ENCODE peak calls at places on chromosomes 4 and X, in nine cellular contexts. V, O, G, R, K, C, X, M and N are unnamed samples.

GRCh38 chr4:173182403-173182802 is 13.8 kb downstream of the GALNT7 start:
- DNase-seq in V (peak; percentile 89), O (no peak), G (no peak), R (peak; percentile 84), K (no peak), C (no peak), X (no peak), M (peak; percentile 83), N (peak; percentile 70)

GRCh38 chr4:141241986-141242385 is 21.3 kb downstream of the ZNF330 start:
- DNase-seq in V (no peak), O (no peak), G (no peak), R (no peak), K (no peak), C (no peak), X (no peak), M (no peak), N (peak; percentile 22)

GRCh38 chrX:11185861-11186260 is 74.7 kb downstream of the HCCS start:
- DNase-seq in V (no peak), O (no peak), G (no peak), R (no peak), K (no peak), C (no peak), X (no peak), M (no peak), N (no peak)

GRCh38 chrX:56498756-56499155 is 64.7 kb upstream of the UBQLN2 start:
- DNase-seq in V (no peak), O (no peak), G (no peak), R (no peak), K (no peak), C (no peak), X (no peak), M (no peak), N (no peak)

GRCh38 chr4:16967722-16968121 is 69.3 kb upstream of the LDB2 start:
- DNase-seq in V (peak; percentile 82), O (peak; percentile 25), G (no peak), R (peak; percentile 56), K (peak; percentile 37), C (no peak), X (no peak), M (peak; percentile 16), N (peak; percentile 61)

GRCh38 chr4:108559067-108559793 is 61.1 kb upstream of the RPL34 start:
- DNase-seq in V (no peak), O (no peak), G (no peak), R (no peak), K (no peak), C (no peak), X (no peak), M (no peak), N (no peak)

GRCh38 chrX:41923925-41924693 is 755 bp upstream of the CASK start:
- DNase-seq in V (peak; percentile 13), O (peak; percentile 16), G (peak; percentile 12), R (peak; percentile 27), K (no peak), C (no peak), X (peak; percentile 26), M (peak; percentile 31), N (peak; percentile 20)

GRCh38 chr4:15469402-15470148 is at the start of gene CC2D2A:
- DNase-seq in V (peak; percentile 44), O (no peak), G (no peak), R (peak; percentile 76), K (no peak), C (no peak), X (peak; percentile 23), M (peak; percentile 38), N (peak; percentile 49)

GRCh38 chrX:131746491-131746968 is 202.7 kb downstream of the OR13H1 start:
- DNase-seq in V (no peak), O (no peak), G (peak; percentile 75), R (peak; percentile 62), K (peak; percentile 13), C (no peak), X (peak; percentile 45), M (no peak), N (no peak)

GRCh38 chr4:122555216-122555615 is 65.7 kb downstream of the IL21 start:
- DNase-seq in V (no peak), O (no peak), G (no peak), R (peak; percentile 64), K (no peak), C (no peak), X (no peak), M (no peak), N (no peak)

GRCh38 chr4:53804719-53805118 is 213.4 kb upstream of the LNX1 start:
- DNase-seq in V (peak; percentile 25), O (no peak), G (no peak), R (no peak), K (peak; percentile 13), C (no peak), X (no peak), M (peak; percentile 51), N (no peak)

GRCh38 chrX:96425204-96425603 is 259.4 kb upstream of the DIAPH2 start:
- DNase-seq in V (no peak), O (no peak), G (no peak), R (no peak), K (no peak), C (no peak), X (no peak), M (no peak), N (no peak)

GRCh38 chrX:138127314-138127713 is 561.4 kb downstream of the ZIC3 start:
- DNase-seq in V (peak; percentile 19), O (no peak), G (no peak), R (peak; percentile 3), K (no peak), C (no peak), X (no peak), M (peak; percentile 23), N (peak; percentile 38)

GRCh38 chrX:115898382-115899001 is 272.1 kb upstream of the AGTR2 start:
- DNase-seq in V (no peak), O (no peak), G (peak; percentile 48), R (peak; percentile 4), K (no peak), C (no peak), X (peak; percentile 48), M (no peak), N (no peak)

GRCh38 chr4:147057631-147057980 is 111.9 kb upstream of the TTC29 start:
- DNase-seq in V (no peak), O (no peak), G (no peak), R (peak; percentile 52), K (no peak), C (no peak), X (no peak), M (peak; percentile 48), N (peak; percentile 41)

GRCh38 chrX:3638280-3638873 is 75.1 kb downstream of the PRKX start:
- DNase-seq in V (peak; percentile 14), O (peak; percentile 17), G (no peak), R (peak; percentile 44), K (no peak), C (no peak), X (no peak), M (peak; percentile 17), N (peak; percentile 34)

GRCh38 chr4:179465131-179465797 is 2023.0 kb upstream of the AGA start:
- DNase-seq in V (no peak), O (no peak), G (no peak), R (peak; percentile 15), K (no peak), C (no peak), X (no peak), M (no peak), N (no peak)

GRCh38 chr4:121784975-121785374 is 16.1 kb upstream of the EXOSC9 start:
- DNase-seq in V (peak; percentile 93), O (no peak), G (no peak), R (peak; percentile 99), K (no peak), C (no peak), X (no peak), M (peak; percentile 97), N (peak; percentile 99)

GRCh38 chr4:74423101-74423500 is 21.8 kb upstream of the AREG start:
- DNase-seq in V (peak; percentile 83), O (peak; percentile 72), G (no peak), R (peak; percentile 69), K (no peak), C (no peak), X (no peak), M (no peak), N (peak; percentile 24)

GRCh38 chr4:158282252-158282651 is 72.0 kb downstream of the TMEM144 start:
- DNase-seq in V (peak; percentile 9), O (no peak), G (no peak), R (no peak), K (no peak), C (no peak), X (no peak), M (peak; percentile 20), N (peak; percentile 36)